ENCODE peak calls at places on chromosomes 5 and 9, in four cellular contexts. C is posterior cingulate gyrus, N is nephron progenitor cell, A is heart right ventricle. O is an unnamed sample.

GRCh38 chr9:1490341-1491115 is 440.4 kb downstream of the DMRT2 start:
- DNase-seq in A (no peak), N (no peak), C (no peak), O (peak)

GRCh38 chr9:13934411-13934810 is 379.5 kb downstream of the NFIB start:
- DNase-seq in C (no peak), N (peak), A (no peak), O (no peak)

GRCh38 chr9:5043381-5043780 is 58.3 kb downstream of the JAK2 start:
- DNase-seq in N (no peak), C (no peak), A (no peak), O (no peak)

GRCh38 chr9:16134351-16134750 is 581.5 kb downstream of the CCDC171 start:
- DNase-seq in C (no peak), N (no peak), A (no peak), O (no peak)

GRCh38 chr5:90446961-90447360 is 27.6 kb downstream of the MBLAC2 start:
- DNase-seq in A (no peak), C (no peak), N (no peak), O (peak)

GRCh38 chr5:28877050-28877449 is 1838.7 kb upstream of the CDH9 start:
- DNase-seq in N (no peak), C (no peak), A (no peak), O (no peak)

GRCh38 chr9:109705515-109705914 is 74.5 kb upstream of the PALM2AKAP2 start:
- DNase-seq in A (no peak), C (no peak), N (no peak), O (peak)

GRCh38 chr5:33725846-33726245 is 165.9 kb downstream of the ADAMTS12 start:
- DNase-seq in A (no peak), C (no peak), N (no peak), O (peak)

GRCh38 chr9:5949103-5949699 is 58.5 kb downstream of the MLANA start:
- DNase-seq in C (no peak), A (no peak), N (no peak), O (peak)

GRCh38 chr5:19496056-19496455 is 491.9 kb downstream of the CDH18 start:
- DNase-seq in A (no peak), C (no peak), N (no peak), O (no peak)

GRCh38 chr5:57816108-57816507 is 333.5 kb upstream of the ACTBL2 start:
- DNase-seq in N (no peak), A (no peak), C (no peak), O (peak)

GRCh38 chr9:96148634-96149138 is 153.3 kb downstream of the HSD17B3 start:
- DNase-seq in N (no peak), C (no peak), A (no peak), O (no peak)

GRCh38 chr9:20611751-20612287 is 10.5 kb downstream of the MLLT3 start:
- DNase-seq in C (no peak), N (no peak), A (no peak), O (peak)

GRCh38 chr9:127187231-127187956 is 65.0 kb upstream of the ANGPTL2 start:
- DNase-seq in A (no peak), N (no peak), C (peak), O (peak)